ENCODE peak calls at places on chromosomes 4 and X, in six cellular contexts. Y, I, X, K, G and N are unnamed samples.

GRCh38 chr4:98993419-98994071 is 2.0 kb upstream of the METAP1 start:
- DNase-seq in Y (no peak), I (no peak), X (no peak), K (no peak), G (no peak), N (peak)

GRCh38 chr4:34198966-34199365 is 2045.3 kb downstream of the ARAP2 start:
- DNase-seq in Y (no peak), I (no peak), X (no peak), K (no peak), G (peak), N (no peak)

GRCh38 chrX:26411045-26411444 is 195.1 kb downstream of the MAGEB5 start:
- DNase-seq in Y (no peak), I (no peak), X (no peak), K (no peak), G (peak), N (no peak)

GRCh38 chr4:70722199-70722791 is 531 bp downstream of the RUFY3 start:
- DNase-seq in Y (no peak), I (no peak), X (peak), K (no peak), G (no peak), N (peak)

GRCh38 chr4:146051724-146052396 is 113.2 kb upstream of the ZNF827 start:
- DNase-seq in Y (no peak), I (no peak), X (no peak), K (no peak), G (peak), N (no peak)

GRCh38 chr4:172858731-172859230 is 309.8 kb upstream of the GALNT7 start:
- DNase-seq in Y (no peak), I (no peak), X (no peak), K (no peak), G (no peak), N (no peak)

GRCh38 chr4:46931981-46932380 is 22.9 kb upstream of the COX7B2 start:
- DNase-seq in Y (no peak), I (no peak), X (no peak), K (no peak), G (peak), N (no peak)

GRCh38 chrX:39750246-39750790 is 347.4 kb downstream of the BCOR start:
- DNase-seq in Y (no peak), I (no peak), X (no peak), K (no peak), G (no peak), N (no peak)

GRCh38 chr4:8662776-8663175 is 70.2 kb downstream of the CPZ start:
- DNase-seq in Y (peak), I (no peak), X (no peak), K (no peak), G (no peak), N (no peak)

GRCh38 chrX:137286423-137286822 is 252.6 kb upstream of the GPR101 start:
- DNase-seq in Y (no peak), I (no peak), X (no peak), K (no peak), G (no peak), N (no peak)

GRCh38 chr4:101039367-101039766 is 308.0 kb downstream of the PPP3CA start:
- DNase-seq in Y (no peak), I (no peak), X (no peak), K (no peak), G (no peak), N (no peak)
- H3K4me3 ChIP-seq in Y (no peak), I (no peak), X (no peak), K (no peak), G (no peak), N (no peak)

GRCh38 chrX:2967998-2968909 is 38.1 kb upstream of the ARSH start:
- DNase-seq in Y (no peak), I (no peak), X (peak), K (no peak), G (peak), N (no peak)
- H3K4me3 ChIP-seq in Y (peak), I (no peak), X (no peak), K (peak), G (peak), N (no peak)

DNA sequence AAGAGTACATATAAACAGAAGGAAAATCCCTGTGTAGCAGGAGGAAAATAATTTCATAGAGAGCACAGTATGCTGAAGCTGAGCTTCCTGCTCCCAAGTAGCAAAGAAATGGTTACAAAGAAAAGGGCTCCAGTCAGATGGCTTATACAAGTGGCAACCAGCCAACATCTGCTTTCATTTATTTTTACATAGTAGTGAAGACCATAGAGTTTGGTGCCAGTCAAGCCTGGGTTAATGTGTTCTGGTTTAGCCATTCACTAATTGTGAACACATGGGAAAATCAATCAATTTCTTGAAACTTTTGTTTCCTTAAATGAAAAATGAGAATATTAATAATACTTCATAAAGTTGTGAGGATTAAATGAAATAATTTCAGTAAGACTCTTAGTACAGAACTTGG is 111.3 kb upstream of the ELOVL6 start:
- DNase-seq in Y (no peak), I (no peak), X (no peak), K (no peak), G (no peak), N (no peak)
- H3K4me3 ChIP-seq in Y (no peak), I (no peak), X (no peak), K (no peak), G (no peak), N (no peak)

GRCh38 chrX:2967584-2967983 is 38.4 kb upstream of the ARSD start:
- DNase-seq in Y (no peak), I (no peak), X (no peak), K (no peak), G (no peak), N (no peak)
- H3K4me3 ChIP-seq in Y (no peak), I (no peak), X (no peak), K (peak), G (no peak), N (no peak)